ENCODE peak calls at places on chromosomes 5 and 9, in five cellular contexts. G is neuronal stem cell, I is H9, W is mesenchymal stem cell, C is H1. J is an unnamed sample.

GRCh38 chr5:40385544-40385943 is 294.2 kb upstream of the PTGER4 start:
- DNase-seq in G (no peak), I (peak; percentile 33), W (peak; percentile 42), C (no peak), J (peak; percentile 75)

GRCh38 chr5:37665889-37666288 is 174.0 kb downstream of the GDNF start:
- DNase-seq in G (no peak), I (no peak), W (no peak), C (no peak), J (no peak)

GRCh38 chr9:27545471-27545870 is 15.9 kb upstream of the MOB3B start:
- DNase-seq in G (no peak), I (no peak), W (no peak), C (no peak), J (no peak)

GRCh38 chr5:127615916-127616315 is 33.0 kb upstream of the CTXN3 start:
- DNase-seq in G (no peak), I (no peak), W (peak; percentile 54), C (peak; percentile 31), J (no peak)

GRCh38 chr9:36100532-36100931 is 36.0 kb upstream of the GLIPR2 start:
- DNase-seq in G (peak; percentile 12), I (no peak), W (peak; percentile 28), C (no peak), J (no peak)

GRCh38 chr9:86767373-86767772 is 179.9 kb downstream of the GAS1 start:
- DNase-seq in G (no peak), I (no peak), W (no peak), C (no peak), J (peak; percentile 82)

GRCh38 chr5:40477856-40478546 is 201.7 kb upstream of the PTGER4 start:
- DNase-seq in G (no peak), I (no peak), W (no peak), C (no peak), J (no peak)

GRCh38 chr5:34591723-34592122 is 64.4 kb upstream of the RAI14 start:
- DNase-seq in G (no peak), I (no peak), W (no peak), C (no peak), J (no peak)

GRCh38 chr9:14578030-14578429 is 115.2 kb downstream of the ZDHHC21 start:
- DNase-seq in G (no peak), I (no peak), W (no peak), C (no peak), J (no peak)

GRCh38 chr5:72523960-72524582 is 16.9 kb upstream of the ZNF366 start:
- DNase-seq in G (no peak), I (no peak), W (peak; percentile 82), C (no peak), J (peak; percentile 47)

GRCh38 chr5:52283221-52283620 is 504.5 kb upstream of the ITGA1 start:
- DNase-seq in G (no peak), I (no peak), W (no peak), C (no peak), J (no peak)

GRCh38 chr9:115556432-115556831 is 438.5 kb upstream of the TNC start:
- DNase-seq in G (no peak), I (no peak), W (no peak), C (no peak), J (no peak)

GRCh38 chr5:6729400-6730310 is 16.4 kb downstream of the TENT4A start:
- DNase-seq in G (no peak), I (no peak), W (no peak), C (no peak), J (no peak)

GRCh38 chr9:87383341-87384150 is 114.1 kb upstream of the DAPK1 start:
- DNase-seq in G (no peak), I (no peak), W (no peak), C (no peak), J (no peak)

GRCh38 chr5:148179234-148179824 is 11.0 kb downstream of the SPINK14 start:
- DNase-seq in G (peak; percentile 26), I (no peak), W (peak; percentile 73), C (no peak), J (peak; percentile 77)

GRCh38 chr5:148805323-148806290 is 20.8 kb upstream of the ADRB2 start:
- DNase-seq in G (no peak), I (no peak), W (peak; percentile 72), C (no peak), J (no peak)

GRCh38 chr5:17156463-17156862 is 61.0 kb upstream of the BASP1 start:
- DNase-seq in G (no peak), I (no peak), W (no peak), C (no peak), J (no peak)

GRCh38 chr5:81852277-81853004 is 101.5 kb upstream of the SSBP2 start:
- DNase-seq in G (peak; percentile 29), I (peak; percentile 78), W (peak; percentile 66), C (peak; percentile 72), J (peak; percentile 16)

GRCh38 chr5:132471944-132472343 is 18.6 kb downstream of the IRF1 start:
- DNase-seq in G (no peak), I (no peak), W (peak; percentile 21), C (no peak), J (peak; percentile 64)

GRCh38 chr5:75023368-75024159 is 28.8 kb downstream of the GCNT4 start:
- DNase-seq in G (no peak), I (no peak), W (no peak), C (no peak), J (no peak)

GRCh38 chr5:130425405-130425804 is 521.1 kb downstream of the CHSY3 start:
- DNase-seq in G (no peak), I (no peak), W (no peak), C (no peak), J (no peak)

GRCh38 chr5:87400305-87400899 is 12.3 kb downstream of the CCNH start:
- DNase-seq in G (no peak), I (no peak), W (peak; percentile 61), C (no peak), J (peak; percentile 66)

GRCh38 chr9:123265833-123266232 is 2.6 kb downstream of the STRBP start:
- DNase-seq in G (no peak), I (no peak), W (no peak), C (no peak), J (no peak)

GRCh38 chr5:126742425-126742824 is 34.5 kb upstream of the LMNB1 start:
- DNase-seq in G (no peak), I (no peak), W (no peak), C (no peak), J (no peak)

GRCh38 chr5:65329266-65329665 is 152.5 kb downstream of the ADAMTS6 start:
- DNase-seq in G (peak; percentile 15), I (no peak), W (no peak), C (no peak), J (no peak)

GRCh38 chr5:39461007-39461682 is 36.4 kb upstream of the DAB2 start:
- DNase-seq in G (no peak), I (no peak), W (no peak), C (no peak), J (no peak)

GRCh38 chr5:181170996-181171395 is 23.6 kb downstream of the OR2V2 start:
- DNase-seq in G (no peak), I (no peak), W (peak; percentile 29), C (no peak), J (no peak)

GRCh38 chr5:144202072-144202471 is 31.4 kb downstream of the KCTD16 start:
- DNase-seq in G (no peak), I (no peak), W (peak; percentile 18), C (no peak), J (no peak)

GRCh38 chr9:70478963-70479641 is 64.6 kb upstream of the KLF9 start:
- DNase-seq in G (no peak), I (no peak), W (peak; percentile 75), C (no peak), J (no peak)

GRCh38 chr9:70479880-70480291 is 65.4 kb upstream of the KLF9 start:
- DNase-seq in G (no peak), I (peak; percentile 46), W (peak; percentile 80), C (no peak), J (no peak)

GRCh38 chr9:70481471-70481870 is 67.0 kb upstream of the KLF9 start:
- DNase-seq in G (no peak), I (no peak), W (peak; percentile 77), C (no peak), J (no peak)

GRCh38 chr9:70477907-70478480 is 63.5 kb upstream of the KLF9 start:
- DNase-seq in G (no peak), I (no peak), W (no peak), C (no peak), J (no peak)

DNA sequence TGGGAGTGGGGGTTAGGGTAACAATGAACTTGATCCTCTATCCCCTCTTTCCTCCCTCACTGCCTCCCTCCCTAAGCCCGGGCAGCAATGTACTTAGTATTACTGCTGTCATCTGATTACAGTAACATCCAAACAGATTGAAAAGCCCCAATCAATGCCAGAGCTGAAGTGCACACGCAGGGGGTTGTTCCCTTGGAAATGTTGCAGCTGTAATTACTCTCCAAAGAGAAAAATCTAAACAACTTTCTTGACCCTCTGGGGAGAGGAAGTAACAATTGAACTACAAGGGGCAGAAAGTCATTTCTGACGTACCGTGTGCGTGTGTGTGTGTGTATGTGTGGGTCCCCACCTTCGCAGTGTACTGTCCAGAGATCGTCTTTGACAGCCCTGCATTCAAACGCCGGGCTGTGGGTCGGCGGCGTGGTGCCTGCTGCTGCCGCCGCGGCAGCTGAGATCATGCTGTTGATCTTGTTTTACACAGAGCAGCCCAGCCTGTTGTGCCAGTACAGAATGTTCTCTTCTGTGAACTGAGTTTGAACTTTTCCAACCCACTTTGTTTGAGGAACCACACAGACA is 66.0 kb upstream of the KLF9 start:
- DNase-seq in G (no peak), I (no peak), W (peak; percentile 99), C (no peak), J (no peak)
- H3K4me1 ChIP-seq in G (peaks cover 4% of the 10 kb centered on the region), I (peaks cover 8% of the 10 kb centered on the region), W (peaks cover 10% of the 10 kb centered on the region), C (peaks cover 2% of the 10 kb centered on the region), J (no peaks in the 10 kb centered on the region)

GRCh38 chr5:173144200-173145176 is at the start of gene BNIP1:
- DNase-seq in G (peak; percentile 90), I (peak; percentile 98), W (peak; percentile 97), C (peak; percentile 99), J (peak; percentile 98)
- H2BK12ac ChIP-seq in G (no peak within 1 kb of the TSS), I (no peak within 1 kb of the TSS), W (no peak within 1 kb of the TSS), C (no peak within 1 kb of the TSS), J (no peak within 1 kb of the TSS)

DNA sequence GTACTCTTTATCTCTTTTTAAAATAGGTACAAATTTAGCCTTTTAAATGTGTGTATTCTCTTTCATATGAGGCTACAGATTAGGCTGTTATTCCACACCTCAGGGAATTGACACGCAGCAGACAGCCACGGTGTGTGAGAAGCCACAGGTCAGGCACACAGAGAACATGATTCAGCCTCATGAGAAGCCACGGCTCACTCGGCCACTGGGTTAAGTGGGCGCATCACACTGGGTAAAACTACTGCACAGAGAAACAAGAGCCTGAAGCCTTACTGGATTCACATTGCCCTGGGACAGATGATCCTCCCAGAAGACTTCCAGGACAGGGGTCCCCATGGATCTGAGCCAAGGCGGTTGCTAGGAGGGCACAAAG is 28.2 kb downstream of the LPCAT1 start:
- DNase-seq in G (no peak), I (no peak), W (no peak), C (no peak), J (no peak)
- H3K9ac ChIP-seq in G (no peak overlapping the region), I (no peak overlapping the region), W (no peak overlapping the region), C (no peak overlapping the region), J (no peak overlapping the region)

GRCh38 chr9:136110082-136111061 is 8.3 kb downstream of the TMEM250 start:
- DNase-seq in G (no peak), I (peak; percentile 66), W (peak; percentile 43), C (no peak), J (no peak)
- H3K4me1 ChIP-seq in G (peaks cover 24% of the 10 kb centered on the region), I (no peaks in the 10 kb centered on the region), W (peaks cover 55% of the 10 kb centered on the region), C (peaks cover 23% of the 10 kb centered on the region), J (peaks cover 22% of the 10 kb centered on the region)

GRCh38 chr9:68802525-68803015 is 97.5 kb downstream of the PIP5K1B start:
- DNase-seq in G (no peak), I (no peak), W (no peak), C (no peak), J (no peak)
- H2BK12ac ChIP-seq in G (no peak overlapping the region), I (no peak overlapping the region), W (no peak overlapping the region), C (peak overlapping the region; percentile 23), J (no peak overlapping the region)